ENCODE peak calls at places on chromosome 17, in six cellular contexts. N, J, T, L, R and M are unnamed samples.

GRCh38 chr17:61307905-61308886 is 91.4 kb upstream of the TBX2 start:
- DNase-seq in N (no peak), J (no peak), T (peak; percentile 94), L (peak; percentile 38), R (peak; percentile 99), M (peak; percentile 100)

GRCh38 chr17:45175759-45176140 is 14.1 kb downstream of the HEXIM2 start:
- DNase-seq in N (no peak), J (no peak), T (no peak), L (no peak), R (no peak), M (no peak)

GRCh38 chr17:33112763-33113162 is 121.1 kb downstream of the SPACA3 start:
- DNase-seq in N (no peak), J (no peak), T (no peak), L (no peak), R (peak; percentile 18), M (peak; percentile 69)

GRCh38 chr17:47240375-47240764 is 13.3 kb upstream of the ITGB3 start:
- DNase-seq in N (no peak), J (no peak), T (no peak), L (no peak), R (no peak), M (no peak)

GRCh38 chr17:77188084-77189066 is 47.6 kb downstream of the SEC14L1 start:
- DNase-seq in N (peak; percentile 36), J (no peak), T (no peak), L (no peak), R (no peak), M (no peak)

GRCh38 chr17:2309338-2310143 is 5.8 kb downstream of the SRR start:
- DNase-seq in N (no peak), J (no peak), T (no peak), L (peak; percentile 62), R (peak; percentile 66), M (peak; percentile 14)

GRCh38 chr17:74214642-74215331 is 1.4 kb downstream of the TTYH2 start:
- DNase-seq in N (no peak), J (no peak), T (no peak), L (no peak), R (no peak), M (no peak)

GRCh38 chr17:55731586-55732250 is 9.1 kb upstream of the TMEM100 start:
- DNase-seq in N (peak; percentile 24), J (no peak), T (no peak), L (peak; percentile 81), R (peak; percentile 36), M (peak; percentile 76)

GRCh38 chr17:18381953-18382245 is 4.3 kb downstream of the EVPLL start:
- DNase-seq in N (no peak), J (no peak), T (no peak), L (no peak), R (no peak), M (no peak)

GRCh38 chr17:31321481-31321880 is at the start of gene EVI2A:
- DNase-seq in N (peak; percentile 42), J (peak; percentile 26), T (peak; percentile 66), L (no peak), R (peak; percentile 88), M (peak; percentile 92)

GRCh38 chr17:17305282-17305801 is 2.2 kb downstream of the NT5M start:
- DNase-seq in N (peak; percentile 57), J (no peak), T (no peak), L (peak; percentile 67), R (no peak), M (no peak)

GRCh38 chr17:75502746-75503329 is 12.5 kb downstream of the CASKIN2 start:
- DNase-seq in N (no peak), J (no peak), T (no peak), L (no peak), R (no peak), M (no peak)

GRCh38 chr17:49280918-49281317 is 50.3 kb upstream of the PHOSPHO1 start:
- DNase-seq in N (no peak), J (no peak), T (no peak), L (peak; percentile 6), R (no peak), M (no peak)

GRCh38 chr17:59753522-59754467 is 46.3 kb downstream of the VMP1 start:
- DNase-seq in N (no peak), J (peak; percentile 41), T (peak; percentile 74), L (no peak), R (peak; percentile 93), M (peak; percentile 92)
- H3K4me3 ChIP-seq in N (no peak overlapping the region), J (no peak overlapping the region), T (no peak overlapping the region), L (no peak overlapping the region), R (no peak overlapping the region), M (peak overlapping the region; percentile 15)

GRCh38 chr17:4634981-4635380 is 6.5 kb downstream of the ALOX15 start:
- DNase-seq in N (no peak), J (no peak), T (no peak), L (no peak), R (no peak), M (peak; percentile 48)
- H3K4me3 ChIP-seq in N (no peak overlapping the region), J (no peak overlapping the region), T (no peak overlapping the region), L (no peak overlapping the region), R (no peak overlapping the region), M (no peak overlapping the region)

DNA sequence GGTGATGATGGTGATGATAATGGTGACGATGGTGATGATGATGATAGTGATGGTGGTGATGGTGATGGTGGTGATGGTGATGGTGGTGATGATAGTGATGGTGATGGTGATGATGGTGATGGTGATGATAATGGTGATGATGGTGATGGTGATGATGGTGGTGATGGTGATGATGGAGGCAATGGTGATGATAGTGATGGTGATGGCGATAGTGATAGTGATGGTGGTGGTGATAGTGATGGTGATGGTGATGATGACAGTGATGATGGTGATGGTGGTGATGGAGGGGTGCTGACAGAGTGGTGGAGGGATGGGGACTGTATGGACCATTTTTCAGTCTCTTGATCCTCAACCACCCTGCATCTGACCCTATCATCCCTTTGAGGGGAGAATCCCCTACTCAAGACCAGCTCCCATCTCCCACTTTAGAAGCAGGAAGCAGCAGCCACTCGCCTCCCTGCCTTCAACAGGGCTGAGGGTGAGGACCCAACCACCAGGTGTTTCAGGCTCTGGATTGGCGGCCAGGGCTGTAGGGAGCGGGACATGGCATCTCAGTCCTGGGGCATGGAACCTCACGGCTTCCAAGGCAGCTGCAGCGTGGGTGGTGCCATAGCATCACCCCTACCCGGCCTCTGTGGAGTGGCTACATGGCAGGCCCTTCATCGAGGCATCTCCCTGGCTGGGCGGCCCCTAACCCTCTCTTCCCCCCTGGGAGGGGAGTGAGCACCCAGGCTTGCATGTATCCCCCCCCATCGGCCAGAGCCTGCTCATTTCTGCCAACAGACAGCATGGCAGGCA is 4.5 kb downstream of the FSCN2 start:
- DNase-seq in N (no peak), J (no peak), T (no peak), L (no peak), R (no peak), M (no peak)
- H3K4me3 ChIP-seq in N (no peak overlapping the region), J (no peak overlapping the region), T (no peak overlapping the region), L (no peak overlapping the region), R (no peak overlapping the region), M (no peak overlapping the region)

GRCh38 chr17:66448008-66448644 is 145.7 kb downstream of the PRKCA start:
- DNase-seq in N (no peak), J (no peak), T (no peak), L (no peak), R (no peak), M (no peak)

GRCh38 chr17:66449418-66449977 is 147.1 kb downstream of the PRKCA start:
- DNase-seq in N (no peak), J (no peak), T (no peak), L (no peak), R (no peak), M (no peak)

GRCh38 chr17:66446419-66446818 is 144.0 kb downstream of the PRKCA start:
- DNase-seq in N (no peak), J (no peak), T (no peak), L (no peak), R (no peak), M (no peak)

GRCh38 chr17:66445229-66445628 is 142.8 kb downstream of the PRKCA start:
- DNase-seq in N (no peak), J (no peak), T (no peak), L (no peak), R (no peak), M (peak; percentile 53)

GRCh38 chr17:66447159-66447558 is 144.7 kb downstream of the PRKCA start:
- DNase-seq in N (no peak), J (no peak), T (no peak), L (no peak), R (no peak), M (no peak)
- H3K4me3 ChIP-seq in N (no peak overlapping the region), J (no peak overlapping the region), T (no peak overlapping the region), L (no peak overlapping the region), R (no peak overlapping the region), M (no peak overlapping the region)

GRCh38 chr17:79505199-79505598 is 105.7 kb downstream of the RBFOX3 start:
- DNase-seq in N (no peak), J (no peak), T (no peak), L (no peak), R (no peak), M (no peak)
- H3K4me3 ChIP-seq in N (no peak overlapping the region), J (no peak overlapping the region), T (no peak overlapping the region), L (no peak overlapping the region), R (no peak overlapping the region), M (no peak overlapping the region)

GRCh38 chr17:69502488-69502887 is 88.0 kb downstream of the MAP2K6 start:
- DNase-seq in N (no peak), J (no peak), T (no peak), L (no peak), R (no peak), M (no peak)
- H3K4me3 ChIP-seq in N (peak overlapping the region; percentile 17), J (no peak overlapping the region), T (no peak overlapping the region), L (no peak overlapping the region), R (no peak overlapping the region), M (no peak overlapping the region)

DNA sequence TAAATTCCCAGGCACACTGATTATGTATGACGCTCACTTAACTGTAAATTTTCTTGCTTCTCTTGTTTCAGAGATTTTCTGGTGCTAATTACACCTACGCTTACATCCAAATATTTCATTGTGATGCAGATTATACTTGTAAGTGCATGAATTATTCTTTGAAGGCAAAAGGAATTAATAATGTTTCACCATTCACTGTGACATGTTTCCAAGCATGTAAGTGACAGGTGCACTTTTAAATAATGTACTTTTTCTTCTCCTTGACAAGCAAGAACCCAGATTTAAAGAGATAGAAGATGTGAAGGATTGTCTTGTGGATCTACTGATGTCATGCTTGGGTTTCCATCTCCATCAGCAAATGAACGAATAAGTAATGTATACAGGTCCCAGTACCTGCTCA is 47.3 kb downstream of the CA10 start:
- DNase-seq in N (no peak), J (no peak), T (no peak), L (no peak), R (no peak), M (no peak)
- H3K4me3 ChIP-seq in N (no peak overlapping the region), J (no peak overlapping the region), T (no peak overlapping the region), L (no peak overlapping the region), R (no peak overlapping the region), M (no peak overlapping the region)